ENCODE peak calls at places on chromosomes 13 and 19, in seven cellular contexts. K is fibroblast of lung, H is activated gamma-delta T cell treated with Interleukin-2 at 50 U/mL for 16 hours, C is naive B cell, N is NCI-H2081, B is GM18507, G is SHP77. V is an unnamed sample.
A peak's percentile ranks its signal among the peaks of the same experiment; 100 is the strongest.

GRCh38 chr19:42191855-42192254 is 25.6 kb downstream of the DEDD2 start:
- DNase-seq in N (peak; percentile 66), B (no peak), H (no peak), K (peak; percentile 70), C (no peak), G (peak; percentile 31), V (peak; percentile 99)

GRCh38 chr13:31909889-31910551 is 121.6 kb upstream of the FRY start:
- DNase-seq in H (peak; percentile 50), K (peak; percentile 41), N (peak; percentile 70), B (no peak), C (peak; percentile 52), G (peak; percentile 58), V (peak; percentile 81)

GRCh38 chr13:65940720-65941119 is 1289.4 kb downstream of the PCDH9 start:
- DNase-seq in K (no peak), C (no peak), G (peak; percentile 90), B (no peak), H (no peak), N (peak; percentile 68), V (peak; percentile 0)

GRCh38 chr13:113048766-113049165 is 56.8 kb upstream of the F7 start:
- DNase-seq in N (no peak), K (no peak), G (no peak), C (no peak), B (no peak), H (no peak), V (no peak)

GRCh38 chr19:42961119-42961518 is 24.1 kb upstream of the PSG7 start:
- DNase-seq in N (no peak), B (no peak), K (no peak), G (no peak), C (no peak), H (no peak), V (no peak)

GRCh38 chr19:38657633-38658222 is 10.3 kb downstream of the ACTN4 start:
- DNase-seq in H (no peak), C (no peak), K (peak; percentile 95), G (no peak), N (no peak), B (no peak), V (peak; percentile 47)

GRCh38 chr19:49133621-49134454 is 14.5 kb downstream of the PPFIA3 start:
- DNase-seq in G (no peak), N (no peak), C (no peak), H (no peak), B (no peak), K (peak; percentile 20), V (no peak)

GRCh38 chr13:107860284-107860683 is 355.1 kb downstream of the LIG4 start:
- DNase-seq in B (no peak), H (no peak), C (no peak), G (no peak), K (no peak), N (no peak), V (no peak)

GRCh38 chr19:31530781-31531180 is 181.5 kb upstream of the TSHZ3 start:
- DNase-seq in C (no peak), G (no peak), K (no peak), H (no peak), N (no peak), B (no peak), V (no peak)

GRCh38 chr13:82615043-82615442 is 1267.2 kb downstream of the SLITRK1 start:
- DNase-seq in N (no peak), K (no peak), B (no peak), H (no peak), C (no peak), G (no peak), V (no peak)